ENCODE peak calls at places on chromosomes 5 and 9, in eight cellular contexts. G, H, V, S, A, B, K and F are unnamed samples.

GRCh38 chr9:119761737-119762136 is 392.5 kb upstream of the BRINP1 start:
- DNase-seq in S (no peak), V (no peak), H (no peak), K (no peak), B (no peak), A (no peak), G (no peak), F (no peak)

GRCh38 chr5:177077335-177077734 is 9.4 kb upstream of the FGFR4 start:
- DNase-seq in A (no peak), G (no peak), S (no peak), B (no peak), V (no peak), H (peak; percentile 30), K (no peak), F (no peak)

GRCh38 chr5:102589661-102590060 is 90.9 kb upstream of the SLCO6A1 start:
- DNase-seq in V (peak; percentile 24), A (no peak), K (no peak), S (no peak), G (no peak), H (peak; percentile 33), B (no peak), F (peak; percentile 55)

GRCh38 chr9:134068742-134069535 is 1.1 kb upstream of the BRD3 start:
- DNase-seq in B (no peak), K (no peak), G (peak; percentile 57), V (no peak), S (no peak), H (peak; percentile 6), A (no peak), F (no peak)

GRCh38 chr9:98551511-98552286 is 157.0 kb downstream of the GABBR2 start:
- DNase-seq in K (peak; percentile 99), B (no peak), A (no peak), H (peak; percentile 80), V (peak; percentile 99), G (no peak), S (no peak), F (peak; percentile 59)

GRCh38 chr5:97231025-97231636 is 48.1 kb upstream of the RIOK2 start:
- DNase-seq in A (peak; percentile 74), S (peak; percentile 30), G (peak; percentile 78), V (peak; percentile 71), B (peak; percentile 20), H (peak; percentile 79), K (peak; percentile 58), F (peak; percentile 58)

GRCh38 chr5:12636209-12636608 is 732.0 kb upstream of the CTNND2 start:
- DNase-seq in K (no peak), V (peak; percentile 8), S (no peak), A (no peak), H (peak; percentile 98), B (no peak), G (no peak), F (peak; percentile 2)

GRCh38 chr5:1962619-1963355 is 80.1 kb upstream of the IRX4 start:
- DNase-seq in S (peak; percentile 83), K (no peak), H (no peak), B (no peak), G (no peak), V (no peak), A (no peak), F (peak; percentile 95)

GRCh38 chr5:109365653-109366052 is 44.1 kb downstream of the PJA2 start:
- DNase-seq in G (no peak), K (no peak), B (no peak), S (no peak), H (no peak), V (no peak), A (no peak), F (no peak)

GRCh38 chr5:112142769-112143270 is 276.3 kb downstream of the EPB41L4A start:
- DNase-seq in V (peak; percentile 74), A (no peak), B (peak; percentile 77), H (peak; percentile 64), S (no peak), K (peak; percentile 67), G (peak; percentile 91), F (peak; percentile 84)

GRCh38 chr9:83935276-83935890 is 14.2 kb upstream of the KIF27 start:
- DNase-seq in B (no peak), S (no peak), G (peak; percentile 12), K (peak; percentile 88), H (peak; percentile 63), A (peak; percentile 81), V (peak; percentile 91), F (peak; percentile 63)

GRCh38 chr9:2012347-2012746 is 2.8 kb upstream of the SMARCA2 start:
- DNase-seq in S (no peak), K (no peak), V (no peak), A (no peak), H (no peak), G (no peak), B (peak; percentile 83), F (no peak)

GRCh38 chr9:99427252-99427651 is 205.2 kb downstream of the SEC61B start:
- DNase-seq in A (no peak), B (no peak), H (no peak), S (no peak), G (no peak), K (no peak), V (no peak), F (no peak)

GRCh38 chr5:178306430-178307225 is 74.0 kb upstream of the PHYKPL start:
- DNase-seq in K (no peak), G (no peak), S (no peak), V (no peak), H (no peak), A (no peak), B (no peak), F (no peak)

GRCh38 chr5:1760656-1761452 is 38.8 kb downstream of the MRPL36 start:
- DNase-seq in H (no peak), B (no peak), V (no peak), S (no peak), K (no peak), G (no peak), A (no peak), F (no peak)

GRCh38 chr9:24516463-24516862 is 29.2 kb downstream of the IZUMO3 start:
- DNase-seq in S (no peak), A (no peak), K (no peak), G (no peak), V (no peak), B (no peak), H (peak; percentile 33), F (no peak)

GRCh38 chr5:160959804-160960203 is 107.8 kb upstream of the ATP10B start:
- DNase-seq in V (peak; percentile 23), B (peak; percentile 62), S (peak; percentile 21), A (no peak), G (no peak), H (peak; percentile 37), K (peak; percentile 10), F (peak; percentile 97)

GRCh38 chr5:38616061-38616460 is 59.6 kb upstream of the LIFR start:
- DNase-seq in H (no peak), B (no peak), K (peak; percentile 68), A (no peak), G (no peak), V (peak; percentile 64), S (no peak), F (no peak)

GRCh38 chr5:93010037-93010436 is 571.0 kb downstream of the NR2F1-AS1 start:
- DNase-seq in G (no peak), H (no peak), S (no peak), K (no peak), A (no peak), B (no peak), V (no peak), F (no peak)

GRCh38 chr9:136372561-136373299 is 739 bp downstream of the CARD9 start:
- DNase-seq in K (peak; percentile 54), H (peak; percentile 8), B (no peak), A (peak; percentile 36), V (peak; percentile 75), G (peak; percentile 12), S (no peak), F (peak; percentile 26)
- H3K4me2 ChIP-seq in K (peak overlapping the region; percentile 5), H (no peak overlapping the region), B (peak overlapping the region; percentile 36), A (no peak overlapping the region), V (peak overlapping the region; percentile 48), G (no peak overlapping the region), S (no peak overlapping the region), F (peak overlapping the region; percentile 42)

GRCh38 chr9:95115104-95115503 is 202.4 kb downstream of the FANCC start:
- DNase-seq in A (no peak), B (no peak), K (no peak), H (no peak), S (no peak), G (no peak), V (no peak), F (no peak)
- H3K27ac ChIP-seq in A (no peak overlapping the region), B (no peak overlapping the region), K (no peak overlapping the region), H (peak overlapping the region; percentile 45), S (no peak overlapping the region), G (no peak overlapping the region), V (no peak overlapping the region), F (no peak overlapping the region)

GRCh38 chr9:130666393-130667116 is 2.2 kb downstream of the PRDM12 start:
- DNase-seq in V (no peak), B (no peak), S (no peak), H (no peak), G (no peak), A (peak; percentile 57), K (no peak), F (no peak)

GRCh38 chr9:130663258-130664171 is 879 bp upstream of the PRDM12 start:
- DNase-seq in K (no peak), H (no peak), A (peak; percentile 65), V (no peak), S (no peak), G (no peak), B (no peak), F (no peak)

GRCh38 chr9:130664191-130665028 is at the start of gene PRDM12:
- DNase-seq in H (no peak), G (no peak), S (no peak), K (no peak), A (peak; percentile 66), V (no peak), B (no peak), F (no peak)

GRCh38 chr9:130665431-130666392 is 1.3 kb downstream of the PRDM12 start:
- DNase-seq in H (no peak), G (no peak), A (peak; percentile 92), B (no peak), K (no peak), V (no peak), S (no peak), F (no peak)

GRCh38 chr9:130665029-130665430 is 636 bp downstream of the PRDM12 start:
- DNase-seq in A (peak; percentile 55), G (no peak), H (no peak), S (no peak), V (no peak), B (no peak), K (no peak), F (no peak)
- TF ChIP-seq EZH2 in A (peak; percentile 91), G (no peak), H (no peak), S (no peak), V (no peak), B (no peak), K (no peak), F (peak; percentile 11)

GRCh38 chr9:3928590-3928989 is 371.3 kb downstream of the GLIS3 start:
- DNase-seq in S (no peak), G (no peak), K (no peak), V (no peak), H (no peak), A (no peak), B (no peak), F (no peak)

GRCh38 chr9:3936520-3937235 is 363.2 kb downstream of the GLIS3 start:
- DNase-seq in K (no peak), B (no peak), S (no peak), V (no peak), H (no peak), A (no peak), G (peak; percentile 93), F (no peak)

GRCh38 chr9:3931058-3931457 is 368.8 kb downstream of the GLIS3 start:
- DNase-seq in H (no peak), S (no peak), B (no peak), K (no peak), A (no peak), G (no peak), V (no peak), F (no peak)

GRCh38 chr9:3929345-3930150 is 370.3 kb downstream of the GLIS3 start:
- DNase-seq in K (no peak), G (no peak), V (no peak), A (no peak), B (no peak), H (no peak), S (no peak), F (no peak)

GRCh38 chr9:3931996-3932906 is 367.6 kb downstream of the GLIS3 start:
- DNase-seq in B (no peak), G (no peak), A (no peak), H (peak; percentile 68), K (peak; percentile 74), V (peak; percentile 74), S (peak; percentile 52), F (peak; percentile 90)
- H3K4me2 ChIP-seq in B (no peak overlapping the region), G (no peak overlapping the region), A (no peak overlapping the region), H (no peak overlapping the region), K (no peak overlapping the region), V (no peak overlapping the region), S (peak overlapping the region; percentile 57), F (peak overlapping the region; percentile 69)